ENCODE peak calls at places on chromosomes 12 and 14, in seven cellular contexts. E, Z, O, B, T, G and P are unnamed samples.

GRCh38 chr12:71938728-71939385 is at the start of gene TPH2:
- DNase-seq in E (peak), Z (peak), O (peak), B (peak), T (peak), G (no peak), P (peak)

GRCh38 chr12:132003846-132004245 is 54.1 kb downstream of the EP400 start:
- DNase-seq in E (no peak), Z (no peak), O (peak), B (peak), T (no peak), G (no peak), P (no peak)

GRCh38 chr12:50032516-50033316 is 7.4 kb upstream of the RACGAP1 start:
- DNase-seq in E (no peak), Z (no peak), O (no peak), B (no peak), T (no peak), G (no peak), P (no peak)

GRCh38 chr14:92676031-92676430 is 72.4 kb downstream of the LGMN start:
- DNase-seq in E (no peak), Z (no peak), O (no peak), B (no peak), T (peak), G (no peak), P (no peak)

GRCh38 chr14:36845346-36846042 is 183.8 kb downstream of the PAX9 start:
- DNase-seq in E (no peak), Z (no peak), O (no peak), B (peak), T (no peak), G (no peak), P (no peak)

GRCh38 chr14:103628684-103629502 is at the start of gene KLC1:
- DNase-seq in E (peak), Z (peak), O (peak), B (peak), T (peak), G (peak), P (peak)

GRCh38 chr14:51093371-51094281 is 1.3 kb downstream of the TRIM9 start:
- DNase-seq in E (peak), Z (peak), O (no peak), B (no peak), T (no peak), G (no peak), P (no peak)

GRCh38 chr14:104133496-104133895 is 4.9 kb upstream of the KIF26A start:
- DNase-seq in E (no peak), Z (no peak), O (no peak), B (no peak), T (no peak), G (no peak), P (no peak)

GRCh38 chr12:94560416-94561221 is 89.7 kb downstream of the TMCC3 start:
- DNase-seq in E (peak), Z (peak), O (peak), B (no peak), T (peak), G (no peak), P (peak)

GRCh38 chr14:37862263-37862662 is 266.8 kb downstream of the TTC6 start:
- DNase-seq in E (no peak), Z (no peak), O (no peak), B (no peak), T (no peak), G (no peak), P (no peak)

GRCh38 chr14:101980700-101981099 is 16.3 kb downstream of the DYNC1H1 start:
- DNase-seq in E (peak), Z (peak), O (peak), B (peak), T (peak), G (peak), P (peak)

GRCh38 chr14:89473979-89474378 is 56.9 kb upstream of the FOXN3 start:
- DNase-seq in E (no peak), Z (no peak), O (peak), B (peak), T (no peak), G (no peak), P (peak)

GRCh38 chr12:70606001-70606400 is 31.2 kb downstream of the PTPRB start:
- DNase-seq in E (no peak), Z (peak), O (peak), B (no peak), T (no peak), G (no peak), P (no peak)

GRCh38 chr12:91523831-91524230 is 341.2 kb upstream of the DCN start:
- DNase-seq in E (no peak), Z (no peak), O (no peak), B (no peak), T (no peak), G (no peak), P (no peak)
- H3K4me3 ChIP-seq in E (no peak), Z (no peak), O (no peak), B (no peak), T (no peak), G (no peak), P (no peak)

DNA sequence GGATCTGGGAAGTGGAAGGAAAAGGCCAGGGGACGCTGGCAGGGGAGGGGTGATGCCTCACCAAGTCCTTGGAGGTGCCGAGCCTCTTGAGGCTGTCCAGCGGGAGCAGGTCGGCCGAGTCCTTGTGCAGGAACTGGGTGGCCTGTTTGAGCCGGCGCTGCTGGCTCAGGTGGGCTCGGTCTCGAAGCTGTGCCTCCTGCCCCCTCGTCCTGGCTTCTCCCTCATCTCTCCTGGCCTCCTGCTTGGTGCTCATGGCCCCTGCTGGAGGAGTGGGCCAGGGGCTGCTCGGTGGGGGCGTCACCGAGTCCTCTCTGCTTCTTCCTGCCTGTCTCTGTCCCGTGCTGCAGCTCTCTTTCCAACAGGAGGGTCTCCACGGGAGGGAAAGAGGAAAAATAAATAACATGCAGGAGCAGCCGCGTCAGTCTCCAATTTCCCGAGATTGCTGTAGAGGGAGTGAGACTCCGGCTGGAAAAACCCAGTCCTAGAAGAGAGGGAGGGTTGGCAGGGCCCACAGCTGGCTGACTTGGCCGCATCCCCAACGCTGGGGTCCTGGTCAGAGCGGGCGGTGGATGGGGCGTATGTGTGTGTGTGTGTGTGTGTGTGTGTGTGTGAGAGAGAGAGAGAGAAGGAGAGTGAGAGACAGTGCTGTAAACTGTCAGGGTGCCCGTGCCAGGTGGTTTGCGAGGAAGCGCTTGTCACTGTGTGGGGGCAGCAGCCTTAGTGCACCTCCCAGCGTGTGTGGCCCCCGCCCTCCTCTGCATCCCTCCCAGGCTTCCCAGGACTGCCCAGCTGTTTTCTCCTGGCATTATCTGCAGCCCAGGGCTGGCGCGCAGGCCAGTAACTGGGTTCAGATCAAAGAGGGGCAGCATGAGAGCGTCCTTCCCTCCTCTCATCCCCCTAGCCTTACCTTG is at the start of gene NRIP2:
- DNase-seq in E (no peak), Z (no peak), O (peak), B (peak), T (no peak), G (no peak), P (peak)
- H3K4me3 ChIP-seq in E (no peak), Z (no peak), O (no peak), B (no peak), T (no peak), G (peak), P (no peak)

GRCh38 chr12:31386364-31386777 is 60.4 kb upstream of the SINHCAF start:
- DNase-seq in E (no peak), Z (no peak), O (no peak), B (no peak), T (no peak), G (no peak), P (no peak)
- H3K4me3 ChIP-seq in E (no peak), Z (no peak), O (no peak), B (no peak), T (no peak), G (no peak), P (no peak)

GRCh38 chr12:67698711-67699603 is 50.4 kb downstream of the DYRK2 start:
- DNase-seq in E (no peak), Z (peak), O (peak), B (peak), T (peak), G (no peak), P (peak)
- H3K4me3 ChIP-seq in E (no peak), Z (peak), O (no peak), B (peak), T (peak), G (peak), P (peak)

GRCh38 chr12:89453121-89453520 is 71.5 kb downstream of the GALNT4 start:
- DNase-seq in E (no peak), Z (no peak), O (no peak), B (no peak), T (no peak), G (no peak), P (peak)
- H3K4me3 ChIP-seq in E (no peak), Z (no peak), O (no peak), B (no peak), T (no peak), G (peak), P (no peak)

GRCh38 chr12:7857916-7858315 is 14.8 kb downstream of the SLC2A14 start:
- DNase-seq in E (no peak), Z (no peak), O (no peak), B (no peak), T (no peak), G (no peak), P (no peak)
- H3K4me3 ChIP-seq in E (no peak), Z (no peak), O (no peak), B (no peak), T (no peak), G (no peak), P (no peak)

GRCh38 chr14:99333214-99333613 is 61.2 kb upstream of the BCL11B start:
- DNase-seq in E (no peak), Z (no peak), O (no peak), B (no peak), T (no peak), G (no peak), P (no peak)
- H3K4me3 ChIP-seq in E (no peak), Z (no peak), O (no peak), B (no peak), T (no peak), G (no peak), P (no peak)

GRCh38 chr14:80475074-80475473 is 263.8 kb upstream of the DIO2 start:
- DNase-seq in E (no peak), Z (peak), O (peak), B (peak), T (no peak), G (no peak), P (peak)
- H3K4me3 ChIP-seq in E (no peak), Z (no peak), O (no peak), B (no peak), T (no peak), G (no peak), P (no peak)